ENCODE peak calls at places on chromosome 1, in four cellular contexts. O is MM.1S, U is K562, R is astrocyte. E is an unnamed sample.

GRCh38 chr1:61448934-61449368 is 276.0 kb downstream of the TM2D1 start:
- DNase-seq in O (no peak), U (no peak), R (peak; percentile 18), E (no peak)

GRCh38 chr1:183989078-183989577 is 48.4 kb downstream of the COLGALT2 start:
- DNase-seq in R (peak; percentile 71), U (peak; percentile 58), O (no peak), E (no peak)

GRCh38 chr1:93865253-93865652 is 13.8 kb downstream of the DNTTIP2 start:
- DNase-seq in R (no peak), O (no peak), U (no peak), E (no peak)

GRCh38 chr1:211285196-211285595 is 26.0 kb downstream of the RCOR3 start:
- DNase-seq in U (no peak), O (no peak), R (peak; percentile 77), E (no peak)

GRCh38 chr1:240701412-240701811 is 89.5 kb upstream of the GREM2 start:
- DNase-seq in O (no peak), R (peak; percentile 84), U (no peak), E (no peak)

GRCh38 chr1:66476774-66477173 is 57.2 kb upstream of the SGIP1 start:
- DNase-seq in U (no peak), R (peak; percentile 80), O (no peak), E (no peak)

GRCh38 chr1:71047635-71048607 is at the start of gene PTGER3:
- DNase-seq in O (no peak), U (peak; percentile 92), R (no peak), E (no peak)

GRCh38 chr1:31524196-31524967 is 51.9 kb upstream of the TINAGL1 start:
- DNase-seq in U (no peak), R (no peak), O (no peak), E (no peak)

GRCh38 chr1:89044970-89045695 is 19.9 kb downstream of the GBP1 start:
- DNase-seq in R (no peak), O (no peak), U (no peak), E (no peak)

GRCh38 chr1:224534731-224535130 is 81.4 kb upstream of the CNIH3 start:
- DNase-seq in U (no peak), R (no peak), O (no peak), E (no peak)

GRCh38 chr1:171801395-171801990 is 20.0 kb downstream of the METTL13 start:
- DNase-seq in R (peak; percentile 10), O (peak; percentile 41), U (peak; percentile 64), E (no peak)

GRCh38 chr1:241716915-241717651 is 65.0 kb downstream of the WDR64 start:
- DNase-seq in U (no peak), R (peak; percentile 3), O (no peak), E (no peak)

DNA sequence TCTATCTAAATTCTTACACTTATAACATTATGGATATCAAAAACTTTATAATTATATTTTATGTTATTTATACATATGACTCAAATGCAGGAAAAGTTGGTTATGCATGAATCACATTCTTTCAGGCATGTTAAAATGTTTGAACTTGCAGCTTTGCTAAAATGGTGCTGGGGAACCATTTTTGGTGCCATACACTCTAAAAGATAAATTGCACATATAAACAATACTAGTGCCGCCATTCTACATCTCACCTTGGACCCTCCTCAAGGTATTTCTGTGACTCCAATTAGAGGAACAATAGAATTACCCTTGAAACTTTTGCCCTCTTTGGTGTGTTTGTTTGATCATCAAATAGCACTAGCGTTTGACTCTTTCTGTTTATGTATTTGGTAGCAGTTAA is 980 bp downstream of the PRKACB start:
- DNase-seq in R (no peak), U (no peak), O (peak; percentile 21), E (no peak)
- H3K4me3 ChIP-seq in R (no peak overlapping the region), U (no peak overlapping the region), O (peak overlapping the region; percentile 61), E (peak overlapping the region; percentile 49)

DNA sequence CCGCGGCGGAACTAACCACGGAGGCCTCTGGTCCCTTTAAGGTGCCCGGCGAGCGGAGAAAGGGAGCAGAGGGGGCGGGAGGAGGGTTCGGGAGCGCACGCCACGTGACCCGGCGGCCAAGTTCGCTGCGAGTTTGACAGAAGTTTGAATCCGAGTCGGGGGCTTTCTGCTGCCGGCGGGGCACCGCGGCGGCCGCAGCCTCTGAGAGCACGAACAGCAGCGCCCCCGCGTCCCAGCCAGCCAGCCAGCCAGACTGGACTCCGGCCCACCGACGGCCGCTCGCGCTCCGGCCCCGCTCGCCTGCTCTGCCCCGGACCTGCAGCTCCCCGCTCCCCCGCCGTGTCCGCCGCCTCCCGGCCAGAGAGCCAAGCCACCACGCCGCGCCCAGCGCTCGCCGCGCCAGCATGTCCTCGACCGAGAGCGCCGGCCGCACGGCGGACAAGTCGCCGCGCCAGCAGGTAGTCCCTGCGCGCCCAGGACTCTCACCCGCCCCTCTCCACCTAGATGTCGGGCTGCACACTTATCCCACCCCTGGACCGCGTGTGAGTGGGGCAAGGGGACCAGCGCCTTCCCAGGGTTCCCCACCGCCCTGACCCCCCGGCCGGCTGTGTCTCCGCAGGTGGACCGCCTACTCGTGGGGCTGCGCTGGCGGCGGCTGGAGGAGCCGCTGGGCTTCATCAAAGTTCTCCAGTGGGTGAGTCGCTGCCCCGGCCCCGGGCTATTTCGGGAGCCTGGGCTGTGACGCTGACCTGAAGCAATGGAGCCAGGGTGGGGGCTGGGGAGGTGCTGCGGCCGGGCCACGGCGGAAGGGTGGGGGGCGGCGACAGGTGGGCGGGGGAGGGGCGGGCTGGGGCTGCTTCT is at the start of gene SYPL2:
- DNase-seq in U (peak; percentile 64), O (no peak), R (no peak), E (no peak)
- H3K27ac ChIP-seq in U (no peak within 1 kb of the TSS), O (no peak within 1 kb of the TSS), R (no peak within 1 kb of the TSS), E (no peak within 1 kb of the TSS)

DNA sequence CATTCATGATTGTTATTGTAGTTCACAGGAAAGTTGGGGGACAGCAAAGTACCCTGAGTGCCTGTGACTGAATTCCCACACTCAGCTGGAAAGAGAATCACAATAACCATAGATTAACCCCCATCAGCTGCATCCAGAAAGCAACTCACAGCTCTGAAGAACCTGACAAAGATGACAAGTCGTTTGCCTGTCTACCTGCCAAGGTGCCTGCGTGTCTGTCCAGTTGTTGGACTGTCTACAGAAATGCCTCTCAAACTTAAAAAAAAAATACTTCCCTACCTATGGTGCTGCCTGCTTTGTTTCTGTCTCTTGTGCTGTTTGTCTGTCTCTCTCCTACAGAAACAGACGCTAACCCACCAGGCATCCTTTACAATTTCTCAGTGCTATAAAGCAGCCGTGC is 154.7 kb upstream of the HMGB4 start:
- DNase-seq in R (no peak), O (no peak), U (no peak), E (no peak)
- H3K9ac ChIP-seq in R (no peak overlapping the region), O (no peak overlapping the region), U (no peak overlapping the region), E (no peak overlapping the region)

GRCh38 chr1:11731719-11732283 is 4.1 kb upstream of the AGTRAP start:
- DNase-seq in R (peak; percentile 38), U (peak; percentile 57), O (no peak), E (no peak)
- H3K4me3 ChIP-seq in R (no peak overlapping the region), U (peak overlapping the region; percentile 4), O (no peak overlapping the region), E (peak overlapping the region; percentile 35)

DNA sequence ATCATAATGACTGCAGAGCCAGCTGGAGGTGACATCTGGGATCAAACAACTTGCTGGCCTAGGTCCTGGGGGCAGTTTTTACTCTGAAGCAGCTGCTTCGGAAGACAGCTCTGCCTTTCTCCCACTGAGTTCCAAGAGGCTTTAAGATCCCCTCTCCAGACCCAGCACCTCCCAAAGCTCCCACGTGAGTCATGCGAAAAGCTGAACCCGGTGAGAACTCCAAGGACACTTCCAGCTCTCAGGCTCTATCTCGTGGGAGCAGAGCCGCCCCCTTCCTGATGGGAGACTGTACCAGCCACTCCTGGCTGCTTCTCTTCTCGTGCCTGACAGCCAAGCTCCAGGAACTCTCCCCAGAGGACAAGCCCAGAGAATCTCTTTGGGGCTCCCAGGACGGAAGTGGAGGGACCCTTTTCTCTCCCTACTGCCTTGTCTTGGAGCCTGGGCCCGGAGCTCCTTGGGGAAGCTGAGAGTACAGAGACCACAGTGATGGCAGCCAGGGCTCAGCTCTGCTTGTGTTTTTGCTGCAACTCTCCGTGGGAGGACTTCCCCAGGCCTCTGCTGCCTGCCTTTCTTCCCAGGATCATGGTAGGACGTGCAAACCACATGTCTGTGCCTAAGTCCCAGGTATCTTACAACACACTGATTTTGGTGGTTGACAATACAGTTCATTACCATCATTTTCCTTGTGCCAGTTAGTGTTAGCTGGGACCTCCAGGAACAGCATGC is 40.6 kb downstream of the STUM start:
- DNase-seq in O (no peak), R (no peak), U (no peak), E (no peak)
- H3K27ac ChIP-seq in O (no peak overlapping the region), R (no peak overlapping the region), U (no peak overlapping the region), E (no peak overlapping the region)

GRCh38 chr1:28369518-28370219 is at the start of gene PHACTR4:
- DNase-seq in R (peak; percentile 86), O (peak; percentile 95), U (peak; percentile 95), E (no peak)

GRCh38 chr1:28370220-28371010 is 875 bp downstream of the PHACTR4 start:
- DNase-seq in U (no peak), O (peak; percentile 56), R (peak; percentile 42), E (no peak)

GRCh38 chr1:28374297-28374696 is 4.8 kb downstream of the PHACTR4 start:
- DNase-seq in O (no peak), R (peak; percentile 76), U (no peak), E (no peak)

GRCh38 chr1:28369225-28369517 is 369 bp upstream of the PHACTR4 start:
- DNase-seq in O (no peak), U (no peak), R (no peak), E (no peak)

GRCh38 chr1:28371011-28371378 is 1.5 kb downstream of the PHACTR4 start:
- DNase-seq in R (no peak), O (no peak), U (no peak), E (no peak)
- H3K9ac ChIP-seq in R (peak overlapping the region; percentile 93), O (no peak overlapping the region), U (peak overlapping the region; percentile 81), E (peak overlapping the region; percentile 92)

GRCh38 chr1:55065649-55066048 is 26.3 kb downstream of the PCSK9 start:
- DNase-seq in R (no peak), U (no peak), O (no peak), E (no peak)
- H3K4me3 ChIP-seq in R (no peak overlapping the region), U (no peak overlapping the region), O (no peak overlapping the region), E (no peak overlapping the region)

GRCh38 chr1:185532853-185533252 is 201.3 kb upstream of the HMCN1 start:
- DNase-seq in O (no peak), U (no peak), R (peak; percentile 34), E (no peak)
- H3K27ac ChIP-seq in O (no peak overlapping the region), U (no peak overlapping the region), R (no peak overlapping the region), E (no peak overlapping the region)

E was measured in keratinocyte.